ENCODE peak calls at places on chromosome 18, in five cellular contexts. One of them, this sample, is unnamed.

GRCh38 chr18:76056467-76057194 is 438.4 kb downstream of the ZNF516 start:
- DNase-seq in naive B cell: no peak
- DNase-seq in NCI-H1092 treated with DMSO at 0.1 percent for 48 hours: no peak
- DNase-seq in T-helper 2 cell treated with Interferon-gamma antibody and Interleukin-4, amounts not matched to agents 5 μg/mL and 100 μg/mL, for 36 hours: no peak
- DNase-seq in T-helper 17 cell: no peak
- DNase-seq in this sample: no peak

GRCh38 chr18:23171581-23172156 is 36.4 kb downstream of the CABLES1 start:
- DNase-seq in naive B cell: no peak
- DNase-seq in NCI-H1092 treated with DMSO at 0.1 percent for 48 hours: no peak
- DNase-seq in T-helper 2 cell treated with Interferon-gamma antibody and Interleukin-4, amounts not matched to agents 5 μg/mL and 100 μg/mL, for 36 hours: no peak
- DNase-seq in T-helper 17 cell: no peak
- DNase-seq in this sample: no peak

GRCh38 chr18:28178720-28179119 is 1.8 kb upstream of the CDH2 start:
- DNase-seq in naive B cell: no peak
- DNase-seq in NCI-H1092 treated with DMSO at 0.1 percent for 48 hours: no peak
- DNase-seq in T-helper 2 cell treated with Interferon-gamma antibody and Interleukin-4, amounts not matched to agents 5 μg/mL and 100 μg/mL, for 36 hours: no peak
- DNase-seq in T-helper 17 cell: no peak
- DNase-seq in this sample: no peak

GRCh38 chr18:55179460-55180195 is 220.4 kb upstream of the CCDC68 start:
- DNase-seq in naive B cell: no peak
- DNase-seq in NCI-H1092 treated with DMSO at 0.1 percent for 48 hours: no peak
- DNase-seq in T-helper 2 cell treated with Interferon-gamma antibody and Interleukin-4, amounts not matched to agents 5 μg/mL and 100 μg/mL, for 36 hours: no peak
- DNase-seq in T-helper 17 cell: no peak
- DNase-seq in this sample: no peak

GRCh38 chr18:37251679-37252078 is 313.9 kb downstream of the CELF4 start:
- DNase-seq in naive B cell: no peak
- DNase-seq in NCI-H1092 treated with DMSO at 0.1 percent for 48 hours: no peak
- DNase-seq in T-helper 2 cell treated with Interferon-gamma antibody and Interleukin-4, amounts not matched to agents 5 μg/mL and 100 μg/mL, for 36 hours: no peak
- DNase-seq in T-helper 17 cell: no peak
- DNase-seq in this sample: no peak

GRCh38 chr18:3481696-3482210 is 31.8 kb downstream of the TGIF1 start:
- DNase-seq in naive B cell: no peak
- DNase-seq in NCI-H1092 treated with DMSO at 0.1 percent for 48 hours: peak; percentile 2
- DNase-seq in T-helper 2 cell treated with Interferon-gamma antibody and Interleukin-4, amounts not matched to agents 5 μg/mL and 100 μg/mL, for 36 hours: no peak
- DNase-seq in T-helper 17 cell: no peak
- DNase-seq in this sample: no peak

GRCh38 chr18:6055711-6056110 is 160.4 kb upstream of the TMEM200C start:
- DNase-seq in naive B cell: no peak
- DNase-seq in NCI-H1092 treated with DMSO at 0.1 percent for 48 hours: no peak
- DNase-seq in T-helper 2 cell treated with Interferon-gamma antibody and Interleukin-4, amounts not matched to agents 5 μg/mL and 100 μg/mL, for 36 hours: no peak
- DNase-seq in T-helper 17 cell: no peak
- DNase-seq in this sample: no peak

GRCh38 chr18:9992300-9992987 is 78.6 kb downstream of the VAPA start:
- DNase-seq in naive B cell: no peak
- DNase-seq in NCI-H1092 treated with DMSO at 0.1 percent for 48 hours: no peak
- DNase-seq in T-helper 2 cell treated with Interferon-gamma antibody and Interleukin-4, amounts not matched to agents 5 μg/mL and 100 μg/mL, for 36 hours: no peak
- DNase-seq in T-helper 17 cell: no peak
- DNase-seq in this sample: no peak

This sample was measured in CMK.